ENCODE peak calls at places on chromosomes 4 and X, in seven cellular contexts. One of them, this sample, is unnamed.

GRCh38 chr4:99013402-99013843 is 17.9 kb downstream of the METAP1 start:
- DNase-seq in heart left ventricle: peak; percentile 53
- DNase-seq in EL: no peak
- DNase-seq in choroid plexus epithelial cell: peak; percentile 7
- DNase-seq in upper lobe of right lung: no peak
- DNase-seq in C1 segment of cervical spinal cord: no peak
- DNase-seq in endothelial cell: no peak
- DNase-seq in this sample: peak; percentile 68

GRCh38 chr4:26330946-26331345 is 10.1 kb downstream of the RBPJ start:
- DNase-seq in EL: no peak
- DNase-seq in upper lobe of right lung: no peak
- DNase-seq in choroid plexus epithelial cell: no peak
- DNase-seq in C1 segment of cervical spinal cord: no peak
- DNase-seq in heart left ventricle: no peak
- DNase-seq in endothelial cell: peak; percentile 18
- DNase-seq in this sample: no peak

GRCh38 chrX:17685026-17685425 is 52.3 kb upstream of the SCML1 start:
- DNase-seq in choroid plexus epithelial cell: no peak
- DNase-seq in upper lobe of right lung: no peak
- DNase-seq in heart left ventricle: no peak
- DNase-seq in endothelial cell: no peak
- DNase-seq in EL: no peak
- DNase-seq in C1 segment of cervical spinal cord: no peak
- DNase-seq in this sample: no peak

GRCh38 chr4:93776386-93777080 is 52.0 kb upstream of the ATOH1 start:
- DNase-seq in choroid plexus epithelial cell: peak; percentile 34
- DNase-seq in heart left ventricle: no peak
- DNase-seq in C1 segment of cervical spinal cord: no peak
- DNase-seq in EL: no peak
- DNase-seq in upper lobe of right lung: no peak
- DNase-seq in endothelial cell: no peak
- DNase-seq in this sample: no peak

GRCh38 chrX:119895843-119896326 is at the start of gene AKAP14:
- DNase-seq in heart left ventricle: no peak
- DNase-seq in choroid plexus epithelial cell: peak; percentile 42
- DNase-seq in C1 segment of cervical spinal cord: no peak
- DNase-seq in upper lobe of right lung: no peak
- DNase-seq in EL: no peak
- DNase-seq in endothelial cell: no peak
- DNase-seq in this sample: no peak

GRCh38 chrX:10111364-10112148 is 45.2 kb upstream of the CLCN4 start:
- DNase-seq in heart left ventricle: peak; percentile 66
- DNase-seq in EL: no peak
- DNase-seq in C1 segment of cervical spinal cord: no peak
- DNase-seq in upper lobe of right lung: no peak
- DNase-seq in choroid plexus epithelial cell: no peak
- DNase-seq in endothelial cell: no peak
- DNase-seq in this sample: no peak

GRCh38 chr4:158875455-158875854 is 106.6 kb downstream of the FNIP2 start:
- DNase-seq in C1 segment of cervical spinal cord: no peak
- DNase-seq in EL: no peak
- DNase-seq in heart left ventricle: no peak
- DNase-seq in upper lobe of right lung: no peak
- DNase-seq in endothelial cell: no peak
- DNase-seq in choroid plexus epithelial cell: no peak
- DNase-seq in this sample: no peak

GRCh38 chr4:24857996-24858395 is 54.8 kb downstream of the CCDC149 start:
- DNase-seq in C1 segment of cervical spinal cord: no peak
- DNase-seq in EL: peak; percentile 64
- DNase-seq in upper lobe of right lung: no peak
- DNase-seq in choroid plexus epithelial cell: peak; percentile 66
- DNase-seq in endothelial cell: no peak
- DNase-seq in heart left ventricle: no peak
- DNase-seq in this sample: peak; percentile 77

GRCh38 chr4:113212613-113213012 is 163.2 kb downstream of the ANK2 start:
- DNase-seq in upper lobe of right lung: no peak
- DNase-seq in EL: no peak
- DNase-seq in C1 segment of cervical spinal cord: no peak
- DNase-seq in choroid plexus epithelial cell: no peak
- DNase-seq in heart left ventricle: no peak
- DNase-seq in endothelial cell: no peak
- DNase-seq in this sample: no peak

GRCh38 chr4:132227349-132228165 is 921.5 kb upstream of the PCDH10 start:
- DNase-seq in heart left ventricle: no peak
- DNase-seq in EL: no peak
- DNase-seq in upper lobe of right lung: no peak
- DNase-seq in C1 segment of cervical spinal cord: no peak
- DNase-seq in choroid plexus epithelial cell: peak; percentile 56
- DNase-seq in endothelial cell: peak; percentile 34
- DNase-seq in this sample: no peak

GRCh38 chrX:74382613-74383012 is 38.7 kb upstream of the SLC16A2 start:
- DNase-seq in upper lobe of right lung: peak; percentile 68
- DNase-seq in EL: peak; percentile 88
- DNase-seq in C1 segment of cervical spinal cord: no peak
- DNase-seq in choroid plexus epithelial cell: peak; percentile 73
- DNase-seq in heart left ventricle: peak; percentile 66
- DNase-seq in endothelial cell: peak; percentile 60
- DNase-seq in this sample: peak; percentile 82

GRCh38 chrX:79161655-79162054 is 17.2 kb downstream of the GPR174 start:
- DNase-seq in upper lobe of right lung: no peak
- DNase-seq in C1 segment of cervical spinal cord: no peak
- DNase-seq in endothelial cell: no peak
- DNase-seq in EL: no peak
- DNase-seq in heart left ventricle: no peak
- DNase-seq in choroid plexus epithelial cell: no peak
- DNase-seq in this sample: no peak

This sample was measured in ascending aorta.